ENCODE peak calls at places on chromosomes 11 and 22, in six cellular contexts. B is transverse colon, R is endothelial cell of umbilical vein, P is right lobe of liver, N is bronchial epithelial cell, J is fibroblast of lung. Q is an unnamed sample.

GRCh38 chr11:44229003-44229570 is 80.9 kb downstream of the ALX4 start:
- DNase-seq in N (peak; percentile 50), P (no peak), R (peak; percentile 18), B (peak; percentile 44), J (peak; percentile 44), Q (no peak)

GRCh38 chr22:27135582-27135981 is 478.2 kb downstream of the MIAT start:
- DNase-seq in P (no peak), B (no peak), J (peak; percentile 94), N (peak; percentile 48), R (no peak), Q (no peak)

GRCh38 chr22:37132773-37133172 is 16.9 kb downstream of the IL2RB start:
- DNase-seq in R (no peak), N (no peak), B (no peak), P (no peak), J (no peak), Q (no peak)

GRCh38 chr11:87662287-87662686 is 513.0 kb downstream of the RAB38 start:
- DNase-seq in N (no peak), B (no peak), P (no peak), J (no peak), R (no peak), Q (no peak)

GRCh38 chr11:112292188-112292587 is 31.5 kb upstream of the PLET1 start:
- DNase-seq in R (no peak), J (no peak), P (no peak), B (no peak), N (no peak), Q (no peak)

GRCh38 chr22:23402275-23403151 is 177.6 kb downstream of the IGLL1 start:
- DNase-seq in N (peak; percentile 54), J (peak; percentile 55), P (peak; percentile 52), R (peak; percentile 39), B (peak; percentile 80), Q (peak; percentile 88)

GRCh38 chr11:121265586-121265985 is 27.0 kb upstream of the SC5D start:
- DNase-seq in J (no peak), P (no peak), R (no peak), N (no peak), B (no peak), Q (no peak)

GRCh38 chr22:43882122-43882767 is 9.6 kb downstream of the PNPLA5 start:
- DNase-seq in B (no peak), N (no peak), P (no peak), R (no peak), J (no peak), Q (peak; percentile 35)

GRCh38 chr22:32693102-32693501 is 108.4 kb upstream of the TIMP3 start:
- DNase-seq in R (no peak), N (peak; percentile 26), P (no peak), J (peak; percentile 50), B (no peak), Q (no peak)

GRCh38 chr11:126917531-126918204 is 82.9 kb downstream of the KIRREL3 start:
- DNase-seq in P (no peak), R (no peak), J (peak; percentile 99), N (peak; percentile 81), B (no peak), Q (no peak)

GRCh38 chr11:119902656-119903181 is 173.7 kb upstream of the NECTIN1 start:
- DNase-seq in N (no peak), R (no peak), J (no peak), P (no peak), B (no peak), Q (peak; percentile 1)

GRCh38 chr11:119903389-119903788 is 174.4 kb upstream of the NECTIN1 start:
- DNase-seq in N (no peak), B (no peak), R (no peak), J (no peak), P (no peak), Q (peak; percentile 31)

GRCh38 chr11:119904636-119905035 is 175.6 kb upstream of the NECTIN1 start:
- DNase-seq in R (no peak), J (no peak), B (peak; percentile 50), P (no peak), N (no peak), Q (peak; percentile 7)

GRCh38 chr11:119903821-119904220 is 174.8 kb upstream of the NECTIN1 start:
- DNase-seq in P (no peak), R (no peak), B (no peak), N (no peak), J (no peak), Q (peak; percentile 64)

GRCh38 chr11:119901657-119902577 is 172.9 kb upstream of the NECTIN1 start:
- DNase-seq in B (no peak), R (no peak), P (no peak), N (no peak), J (no peak), Q (peak; percentile 53)
- H3K27me3 ChIP-seq in B (no peaks in the 10 kb centered on the region), R (no peaks in the 10 kb centered on the region), P (no peaks in the 10 kb centered on the region), N (peaks cover 6% of the 10 kb centered on the region), J (no peaks in the 10 kb centered on the region), Q (no peaks in the 10 kb centered on the region)

GRCh38 chr11:43130616-43131015 is 181.2 kb upstream of the API5 start:
- DNase-seq in P (no peak), N (no peak), B (no peak), J (no peak), R (no peak), Q (no peak)
- TF ChIP-seq CTCF in P (no peak), N (no peak), B (no peak), J (no peak), R (no peak), Q (no peak)

GRCh38 chr11:31820438-31820818 is 9.3 kb upstream of the PAX6 start:
- DNase-seq in B (no peak), R (no peak), P (no peak), J (no peak), N (no peak), Q (no peak)

GRCh38 chr11:31819533-31820437 is 8.7 kb upstream of the PAX6 start:
- DNase-seq in P (no peak), B (no peak), N (no peak), R (no peak), J (no peak), Q (no peak)

GRCh38 chr11:31817621-31818493 is 6.7 kb upstream of the PAX6 start:
- DNase-seq in B (no peak), N (no peak), R (no peak), J (peak; percentile 28), P (no peak), Q (peak; percentile 68)

GRCh38 chr11:31817054-31817620 is 6.0 kb upstream of the PAX6 start:
- DNase-seq in J (peak; percentile 35), P (no peak), R (no peak), B (no peak), N (no peak), Q (peak; percentile 64)

GRCh38 chr11:31818874-31819331 is 7.8 kb upstream of the PAX6 start:
- DNase-seq in N (no peak), J (no peak), P (no peak), R (no peak), B (no peak), Q (peak; percentile 60)
- H3K27me3 ChIP-seq in N (peaks cover 88% of the 10 kb centered on the region), J (peaks cover 91% of the 10 kb centered on the region), P (peaks cover 73% of the 10 kb centered on the region), R (peaks cover 99% of the 10 kb centered on the region), B (peaks cover 100% of the 10 kb centered on the region), Q (peaks cover 100% of the 10 kb centered on the region)

DNA sequence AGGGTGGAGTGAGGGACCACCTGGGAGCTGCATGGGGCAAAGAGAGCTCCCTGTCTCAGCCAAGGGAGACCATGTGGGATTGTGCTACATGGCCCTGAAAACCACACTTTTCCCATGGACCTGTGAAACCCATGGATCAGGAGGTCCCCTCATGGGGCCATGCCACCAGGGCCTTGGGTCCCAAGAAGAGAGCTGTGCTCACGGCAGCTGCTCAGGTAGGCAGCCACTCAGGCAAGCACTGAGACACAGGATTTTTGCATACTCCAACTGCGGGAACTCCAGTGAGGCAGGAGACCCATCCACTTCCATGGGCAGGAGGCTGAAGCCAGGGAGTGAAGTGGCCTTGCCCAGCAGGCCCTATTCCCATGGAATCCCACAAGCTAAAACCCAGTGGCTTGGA is 190.0 kb downstream of the KCNA4 start:
- DNase-seq in B (no peak), N (no peak), P (no peak), R (no peak), J (no peak), Q (peak; percentile 58)
- TF ChIP-seq CTCF in B (no peak), N (no peak), P (no peak), R (no peak), J (no peak), Q (no peak)

DNA sequence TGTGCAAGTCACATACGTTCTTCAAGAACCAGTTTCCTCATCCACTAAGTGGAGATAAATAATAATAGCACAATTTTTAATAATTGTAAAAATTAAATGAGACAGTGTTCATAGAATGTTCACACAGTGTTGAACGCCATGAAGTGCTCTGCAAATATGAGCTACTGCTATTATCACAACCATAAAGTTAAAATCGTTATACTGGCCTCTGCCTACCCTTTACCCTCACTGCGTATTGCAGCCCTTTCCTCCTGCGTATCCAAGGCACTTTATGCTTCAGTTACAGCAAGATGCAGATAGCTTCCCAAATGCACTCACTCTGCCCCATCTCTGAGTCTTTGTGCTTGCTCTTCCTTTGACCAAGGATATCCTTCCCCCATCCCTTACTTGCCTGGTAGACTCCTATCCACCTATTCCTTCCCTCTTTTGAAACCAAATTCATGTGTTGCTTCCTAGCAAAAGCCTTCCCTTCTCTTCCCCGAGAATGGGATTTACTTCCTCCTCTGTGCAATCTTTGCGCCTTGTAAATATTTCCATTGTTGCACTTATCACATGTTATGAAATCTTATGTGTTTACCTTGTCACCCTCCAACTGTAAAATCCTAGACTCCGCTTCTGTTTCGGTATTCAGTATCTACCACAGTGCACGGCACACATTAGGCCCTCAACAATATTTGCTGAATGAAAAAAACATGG is 196.9 kb downstream of the ADAMTS15 start:
- DNase-seq in N (no peak), B (no peak), J (no peak), P (no peak), R (no peak), Q (no peak)
- H3K27me3 ChIP-seq in N (no peaks in the 10 kb centered on the region), B (no peaks in the 10 kb centered on the region), J (no peaks in the 10 kb centered on the region), P (no peaks in the 10 kb centered on the region), R (no peaks in the 10 kb centered on the region), Q (peaks cover 3% of the 10 kb centered on the region)